ENCODE peak calls at places on chromosomes 3 and 15, in five cellular contexts. Z is GM10248, I is foreskin fibroblast, R is lower leg skin, P is GM13977. T is an unnamed sample.

GRCh38 chr3:106457278-106458210 is 588.7 kb upstream of the CBLB start:
- DNase-seq in Z (peak), I (peak), R (peak), P (peak), T (peak)

GRCh38 chr3:43239755-43240154 is 46.6 kb upstream of the SNRK start:
- DNase-seq in Z (no peak), I (no peak), R (no peak), P (no peak), T (no peak)

GRCh38 chr15:84987949-84988624 is 6.4 kb downstream of the PDE8A start:
- DNase-seq in Z (no peak), I (no peak), R (no peak), P (no peak), T (no peak)

GRCh38 chr3:44952689-44953088 is 23.3 kb downstream of the ZDHHC3 start:
- DNase-seq in Z (no peak), I (no peak), R (no peak), P (no peak), T (no peak)

GRCh38 chr15:34621675-34622074 is 38.2 kb upstream of the GOLGA8B start:
- DNase-seq in Z (no peak), I (peak), R (no peak), P (no peak), T (no peak)

GRCh38 chr3:111616417-111617105 is 21.4 kb upstream of the ZBED2 start:
- DNase-seq in Z (peak), I (peak), R (no peak), P (no peak), T (peak)

GRCh38 chr3:23859012-23859743 is 53.4 kb downstream of the UBE2E1 start:
- DNase-seq in Z (no peak), I (peak), R (peak), P (no peak), T (no peak)

GRCh38 chr15:70528270-70528706 is 235.1 kb downstream of the UACA start:
- DNase-seq in Z (peak), I (no peak), R (no peak), P (peak), T (peak)

GRCh38 chr3:101643861-101644613 is 32.9 kb downstream of the ZBTB11 start:
- DNase-seq in Z (no peak), I (peak), R (no peak), P (no peak), T (no peak)

GRCh38 chr15:91515188-91515754 is 338.2 kb upstream of the SLCO3A1 start:
- DNase-seq in Z (no peak), I (peak), R (peak), P (no peak), T (no peak)

GRCh38 chr3:196341142-196341541 is 3.0 kb upstream of the TM4SF19 start:
- DNase-seq in Z (no peak), I (peak), R (no peak), P (no peak), T (no peak)

GRCh38 chr3:88057650-88058321 is 1.0 kb downstream of the CGGBP1 start:
- DNase-seq in Z (no peak), I (no peak), R (peak), P (no peak), T (no peak)

GRCh38 chr15:25268166-25268565 is 170.7 kb downstream of the UBE3A start:
- DNase-seq in Z (no peak), I (no peak), R (no peak), P (no peak), T (no peak)

GRCh38 chr3:140850210-140850955 is 91.3 kb upstream of the SLC25A36 start:
- DNase-seq in Z (no peak), I (peak), R (no peak), P (no peak), T (no peak)

GRCh38 chr3:140844072-140844471 is 97.6 kb upstream of the SLC25A36 start:
- DNase-seq in Z (no peak), I (no peak), R (no peak), P (no peak), T (no peak)

GRCh38 chr3:140843656-140844055 is 98.0 kb upstream of the SLC25A36 start:
- DNase-seq in Z (no peak), I (no peak), R (no peak), P (no peak), T (no peak)

GRCh38 chr3:140845878-140846277 is 95.8 kb upstream of the SLC25A36 start:
- DNase-seq in Z (peak), I (no peak), R (no peak), P (peak), T (no peak)

DNA sequence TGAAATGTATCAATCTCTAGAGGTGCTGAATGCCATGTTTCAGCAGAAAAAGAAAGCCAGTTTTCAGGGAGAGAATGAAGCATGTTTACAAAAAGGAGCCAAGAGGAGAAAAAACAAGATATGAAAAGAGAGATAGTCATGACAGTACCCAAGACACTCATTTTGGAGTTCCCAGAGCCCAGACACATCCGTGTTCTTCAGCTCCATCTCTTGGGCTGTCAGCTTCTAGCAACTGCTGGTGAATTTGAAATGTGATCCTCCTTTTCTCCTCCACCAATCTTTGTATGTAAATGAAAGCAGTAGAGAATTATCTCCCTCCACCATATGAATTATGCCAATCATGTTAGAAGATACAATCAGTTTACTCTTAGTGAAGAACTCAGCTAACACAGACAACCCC is 93.0 kb upstream of the SLC25A36 start:
- DNase-seq in Z (no peak), I (no peak), R (no peak), P (no peak), T (no peak)
- TF ChIP-seq CTCF in Z (no peak), I (no peak), R (no peak), P (no peak), T (peak)

DNA sequence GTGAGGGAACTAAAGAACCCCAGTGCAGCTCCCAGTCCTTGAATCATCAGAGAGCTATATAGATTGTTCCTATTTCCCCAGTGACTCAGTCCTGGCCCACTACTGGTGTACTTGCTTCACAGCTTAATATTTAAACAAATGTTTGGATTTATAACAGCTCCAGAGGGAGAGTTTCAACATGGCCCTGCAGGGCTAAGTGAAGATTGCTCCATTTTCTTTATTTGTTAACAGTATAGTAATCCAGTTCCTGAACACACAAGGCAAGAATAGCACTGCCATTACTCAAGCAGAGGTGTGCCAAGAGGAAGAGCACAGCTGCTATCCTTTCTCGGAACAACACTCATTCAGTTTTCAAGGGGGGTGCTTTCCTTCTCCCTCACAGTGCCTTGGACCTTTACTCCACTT is 6.5 kb downstream of the SQOR start:
- DNase-seq in Z (no peak), I (peak), R (peak), P (no peak), T (no peak)
- TF ChIP-seq CTCF in Z (no peak), I (no peak), R (no peak), P (no peak), T (no peak)

GRCh38 chr3:171328419-171329082 is 131.7 kb downstream of the TNIK start:
- DNase-seq in Z (no peak), I (no peak), R (no peak), P (no peak), T (no peak)
- TF ChIP-seq CTCF in Z (peak), I (no peak), R (no peak), P (no peak), T (peak)

DNA sequence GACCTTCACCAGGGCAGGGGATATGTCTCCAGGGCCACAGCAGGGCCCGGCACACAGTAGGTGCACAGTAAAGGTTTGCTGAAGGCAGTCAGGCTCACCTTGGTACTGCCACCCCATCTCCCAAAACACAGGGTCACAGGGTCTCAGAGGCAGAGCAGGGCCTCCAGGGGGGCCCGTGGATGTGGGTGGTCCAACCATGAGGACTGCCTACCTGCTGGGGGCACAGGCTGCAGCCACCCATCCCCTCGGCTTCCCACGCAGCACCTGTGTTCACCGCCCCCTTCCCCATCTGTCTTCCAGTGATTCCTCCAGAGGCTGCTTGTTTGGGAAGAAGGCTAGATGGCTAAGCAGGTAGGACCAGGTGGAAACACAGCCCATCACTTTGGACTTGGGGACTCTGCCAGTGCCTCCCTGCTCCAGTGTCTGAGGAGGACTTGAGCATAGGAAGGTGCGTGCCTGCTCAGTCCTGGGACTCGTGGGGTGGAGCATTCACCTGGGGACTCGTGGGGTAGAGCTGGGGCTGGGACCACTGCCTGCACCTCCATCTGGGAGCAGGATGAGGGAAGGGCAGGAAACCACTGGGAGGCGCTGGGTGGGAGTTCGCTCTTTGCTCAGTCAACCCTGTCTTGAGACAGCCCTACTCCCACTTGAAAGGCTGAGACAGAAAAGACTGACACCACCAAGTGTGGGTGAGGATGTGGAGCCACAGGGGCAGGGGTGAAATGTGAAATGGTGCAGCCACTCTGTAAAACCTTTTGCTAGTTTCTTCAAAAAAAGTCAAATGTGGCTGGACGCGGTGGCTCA is 18.8 kb upstream of the PLXND1 start:
- DNase-seq in Z (no peak), I (no peak), R (no peak), P (peak), T (no peak)
- TF ChIP-seq CTCF in Z (no peak), I (peak), R (no peak), P (peak), T (no peak)

GRCh38 chr15:33292718-33293307 is 18.0 kb upstream of the RYR3 start:
- DNase-seq in Z (peak), I (peak), R (peak), P (peak), T (no peak)
- TF ChIP-seq CTCF in Z (peak), I (peak), R (no peak), P (peak), T (peak)

GRCh38 chr15:89888214-89888804 is 5.5 kb downstream of the AP3S2 start:
- DNase-seq in Z (no peak), I (peak), R (no peak), P (no peak), T (no peak)
- TF ChIP-seq CTCF in Z (no peak), I (peak), R (no peak), P (peak), T (peak)

DNA sequence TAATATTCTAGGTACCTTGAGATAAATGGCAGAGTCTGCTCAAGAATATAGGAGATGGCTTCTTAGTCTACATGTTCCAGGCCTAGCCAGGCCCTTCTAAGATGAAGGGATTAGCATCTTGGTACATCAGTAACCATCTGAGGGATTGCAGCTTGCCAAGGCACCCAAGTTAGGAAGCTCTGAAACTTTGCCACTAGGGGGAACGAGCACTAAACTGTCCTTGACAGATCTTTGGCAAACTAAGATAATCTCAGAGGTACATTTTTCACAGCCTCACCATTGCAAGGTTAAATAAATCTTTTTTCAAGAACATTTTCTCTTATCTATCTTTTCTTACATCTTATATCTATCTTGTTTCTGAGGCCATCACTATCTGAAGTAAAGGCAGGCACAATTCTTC is 351.2 kb downstream of the RAP2B start:
- DNase-seq in Z (no peak), I (no peak), R (no peak), P (no peak), T (no peak)
- TF ChIP-seq CTCF in Z (no peak), I (peak), R (no peak), P (no peak), T (peak)

DNA sequence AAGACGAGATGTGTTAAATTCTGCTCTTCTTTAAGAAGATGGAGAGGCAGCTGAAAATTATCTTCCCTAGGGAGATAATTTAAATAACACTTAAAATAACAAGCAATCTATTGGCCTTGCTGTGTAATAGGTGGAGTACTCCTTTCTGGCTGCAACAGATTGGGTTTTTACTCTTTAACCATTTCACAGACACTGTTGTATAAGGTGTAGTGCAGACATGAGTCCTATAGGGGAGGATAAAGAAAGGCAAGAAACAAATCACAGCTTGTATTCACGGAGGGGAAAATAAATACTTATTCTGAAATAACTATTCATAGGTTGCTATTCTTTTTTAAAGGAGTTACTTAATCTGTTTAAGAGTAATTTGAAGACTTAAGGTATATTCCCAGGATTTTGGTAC is 252.0 kb downstream of the ZPLD1 start:
- DNase-seq in Z (no peak), I (no peak), R (no peak), P (no peak), T (no peak)
- TF ChIP-seq CTCF in Z (no peak), I (no peak), R (no peak), P (no peak), T (no peak)

GRCh38 chr3:13358051-13358450 is 62.1 kb downstream of the NUP210 start:
- DNase-seq in Z (no peak), I (no peak), R (no peak), P (no peak), T (no peak)

GRCh38 chr3:13349823-13350222 is 70.3 kb downstream of the NUP210 start:
- DNase-seq in Z (no peak), I (no peak), R (no peak), P (no peak), T (no peak)

GRCh38 chr3:13352621-13353131 is 67.4 kb downstream of the NUP210 start:
- DNase-seq in Z (no peak), I (no peak), R (no peak), P (no peak), T (no peak)

GRCh38 chr3:13357074-13357473 is 63.0 kb downstream of the NUP210 start:
- DNase-seq in Z (no peak), I (no peak), R (no peak), P (no peak), T (no peak)

DNA sequence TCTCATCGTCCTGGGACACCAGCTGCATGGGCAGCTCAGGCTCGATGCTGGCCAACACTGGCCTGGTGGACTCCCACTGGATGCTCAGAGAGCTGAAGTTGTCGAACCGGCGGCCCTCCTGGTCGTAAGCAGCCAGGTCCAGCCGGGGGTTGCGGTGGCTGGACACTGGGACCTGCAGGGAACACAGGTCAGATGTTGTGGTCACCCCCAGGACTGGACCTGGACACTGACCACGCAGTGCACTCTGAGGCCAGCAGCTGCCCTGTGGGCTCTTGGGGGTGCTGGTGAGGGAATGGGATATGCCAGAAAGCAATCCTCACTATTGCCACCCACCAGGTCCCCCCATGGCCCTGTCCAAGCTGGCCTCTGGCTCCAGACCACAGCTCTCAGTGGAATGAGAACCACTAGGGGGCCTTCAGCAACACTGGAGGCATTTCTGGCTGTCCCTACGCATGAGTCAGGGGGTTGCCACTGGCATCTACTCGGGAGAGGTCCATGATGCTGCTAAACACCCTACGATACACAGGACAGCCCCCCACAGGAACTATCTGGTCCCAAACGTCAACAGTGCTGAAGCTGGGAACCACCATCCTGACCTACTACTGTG is 66.1 kb downstream of the NUP210 start:
- DNase-seq in Z (no peak), I (no peak), R (no peak), P (no peak), T (no peak)
- TF ChIP-seq CTCF in Z (no peak), I (peak), R (no peak), P (no peak), T (no peak)

GRCh38 chr3:27166888-27167287 is 202.3 kb downstream of the NEK10 start:
- DNase-seq in Z (no peak), I (peak), R (no peak), P (no peak), T (no peak)

GRCh38 chr3:27171113-27171512 is 198.1 kb downstream of the NEK10 start:
- DNase-seq in Z (peak), I (no peak), R (no peak), P (no peak), T (peak)

GRCh38 chr3:27160779-27161287 is 208.3 kb downstream of the NEK10 start:
- DNase-seq in Z (no peak), I (no peak), R (no peak), P (no peak), T (no peak)

GRCh38 chr3:27160146-27160545 is 209.0 kb downstream of the NEK10 start:
- DNase-seq in Z (no peak), I (no peak), R (no peak), P (no peak), T (no peak)

DNA sequence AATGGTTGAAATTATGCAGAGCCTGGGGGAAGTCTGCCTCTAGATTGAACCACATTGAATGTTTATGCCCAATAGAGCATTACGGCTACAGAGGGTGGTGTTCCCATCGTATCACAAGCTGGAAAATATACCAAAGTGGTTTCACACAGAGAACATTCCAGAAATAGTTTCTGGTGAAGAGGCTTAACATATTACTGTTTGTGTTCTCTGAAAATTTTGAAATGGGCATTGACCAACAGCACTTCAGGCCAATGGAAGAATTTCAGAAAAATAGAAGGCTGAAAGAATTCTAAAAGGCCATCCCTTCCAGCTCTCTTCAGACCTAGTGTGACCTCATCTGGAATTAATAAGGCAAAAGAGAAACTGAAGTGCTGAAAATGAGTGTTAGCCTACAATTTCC is 203.8 kb downstream of the NEK10 start:
- DNase-seq in Z (no peak), I (peak), R (peak), P (no peak), T (no peak)
- TF ChIP-seq CTCF in Z (no peak), I (no peak), R (no peak), P (no peak), T (no peak)

T was measured in GM12864.